ENCODE peak calls at places on chromosomes 1 and 21, in five cellular contexts. A is BE2C, O is cardiac muscle cell, Y is HCT116, P is suprapubic skin. H is an unnamed sample. For H3K4me1, the result is how much of the 10 kb centered on the place peaks cover.

GRCh38 chr1:225567789-225568188 is 85.1 kb downstream of the ENAH start:
- DNase-seq in O (peak), A (no peak), Y (no peak), P (no peak), H (no peak)

GRCh38 chr1:245051349-245052221 is 103.2 kb upstream of the KIF26B start:
- DNase-seq in O (peak), P (no peak), A (peak), Y (no peak), H (peak)

GRCh38 chr1:161440312-161440894 is 64.9 kb upstream of the FCGR2A start:
- DNase-seq in Y (no peak), O (peak), A (peak), P (peak), H (peak)

GRCh38 chr1:64850846-64851245 is 106.0 kb downstream of the RAVER2 start:
- DNase-seq in A (no peak), O (no peak), Y (no peak), P (no peak), H (no peak)

GRCh38 chr21:43866659-43867331 is 1.8 kb downstream of the AGPAT3 start:
- DNase-seq in O (no peak), A (no peak), P (no peak), Y (no peak), H (no peak)

GRCh38 chr1:246566808-246567154 is 525 bp downstream of the CNST start:
- DNase-seq in O (no peak), Y (no peak), P (no peak), A (no peak), H (no peak)

GRCh38 chr1:5740450-5740849 is 251.8 kb downstream of the NPHP4 start:
- DNase-seq in O (no peak), P (no peak), A (no peak), Y (no peak), H (no peak)

GRCh38 chr1:200979574-200980451 is 43.7 kb downstream of the KIF21B start:
- DNase-seq in A (peak), Y (peak), O (peak), P (no peak), H (no peak)

GRCh38 chr1:231147896-231148295 is 14.0 kb upstream of the TRIM67 start:
- DNase-seq in Y (no peak), O (no peak), P (no peak), A (no peak), H (no peak)

GRCh38 chr1:15192916-15193550 is 39.5 kb downstream of the TMEM51 start:
- DNase-seq in O (no peak), P (no peak), A (no peak), Y (no peak), H (no peak)
- H3K4me1 ChIP-seq in O (under half), P (under half), A (under half), Y (under half), H (under half)

DNA sequence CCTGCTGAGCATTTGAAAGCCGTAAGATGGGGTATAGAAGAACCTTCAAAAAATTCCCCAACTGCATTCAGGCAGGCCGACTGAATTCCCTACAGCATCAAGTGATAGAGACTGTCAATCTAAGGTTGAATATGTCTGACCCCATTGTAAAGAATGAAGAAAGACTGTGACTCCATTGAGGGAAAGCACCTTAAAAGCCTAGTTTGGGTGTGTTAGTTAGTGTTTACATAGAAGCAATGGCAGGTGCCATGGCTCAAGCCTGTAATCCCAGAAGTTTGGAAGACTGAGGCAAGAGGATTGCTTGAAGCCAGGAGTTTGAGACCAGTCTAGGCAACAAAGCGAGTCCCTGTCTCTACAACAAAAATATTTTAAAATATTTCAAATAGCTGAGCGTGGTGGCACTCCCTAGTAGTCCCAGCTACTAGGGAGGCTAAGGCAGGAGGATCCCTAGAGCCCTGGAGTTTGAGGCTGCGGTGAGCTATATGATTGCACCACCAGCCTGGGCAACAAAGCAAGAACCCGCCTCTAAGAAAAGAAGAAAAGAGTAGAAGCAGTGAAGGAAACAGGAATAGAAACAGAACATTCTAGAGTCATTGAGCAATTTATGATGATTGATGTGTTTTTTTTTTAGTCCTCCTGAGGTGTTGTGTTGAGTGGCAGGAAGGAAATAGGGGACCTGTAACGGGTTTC is 15.4 kb downstream of the POLR3GL start:
- DNase-seq in A (no peak), P (peak), O (peak), Y (no peak), H (no peak)
- H3K4me3 ChIP-seq in A (peak), P (peak), O (no peak), Y (peak), H (peak)

GRCh38 chr1:70847013-70847412 is 200.6 kb downstream of the PTGER3 start:
- DNase-seq in A (no peak), O (no peak), Y (no peak), P (no peak), H (no peak)
- TF ChIP-seq CTCF in A (no peak), O (no peak), Y (no peak), P (no peak), H (no peak)

GRCh38 chr1:84855947-84856660 is 36.9 kb downstream of the LPAR3 start:
- DNase-seq in Y (no peak), O (no peak), A (no peak), P (no peak), H (no peak)

GRCh38 chr1:84855168-84855567 is 37.8 kb downstream of the LPAR3 start:
- DNase-seq in O (peak), Y (no peak), A (no peak), P (no peak), H (no peak)

GRCh38 chr1:84849312-84849711 is 43.7 kb downstream of the LPAR3 start:
- DNase-seq in O (no peak), A (no peak), P (no peak), Y (no peak), H (no peak)

GRCh38 chr1:84853743-84854721 is 39.0 kb downstream of the LPAR3 start:
- DNase-seq in Y (peak), A (no peak), P (no peak), O (peak), H (no peak)

GRCh38 chr1:84851839-84852238 is 41.2 kb downstream of the LPAR3 start:
- DNase-seq in Y (no peak), P (no peak), O (peak), A (no peak), H (no peak)
- H3K4me1 ChIP-seq in Y (under half), P (under half), O (under half), A (under half), H (under half)

DNA sequence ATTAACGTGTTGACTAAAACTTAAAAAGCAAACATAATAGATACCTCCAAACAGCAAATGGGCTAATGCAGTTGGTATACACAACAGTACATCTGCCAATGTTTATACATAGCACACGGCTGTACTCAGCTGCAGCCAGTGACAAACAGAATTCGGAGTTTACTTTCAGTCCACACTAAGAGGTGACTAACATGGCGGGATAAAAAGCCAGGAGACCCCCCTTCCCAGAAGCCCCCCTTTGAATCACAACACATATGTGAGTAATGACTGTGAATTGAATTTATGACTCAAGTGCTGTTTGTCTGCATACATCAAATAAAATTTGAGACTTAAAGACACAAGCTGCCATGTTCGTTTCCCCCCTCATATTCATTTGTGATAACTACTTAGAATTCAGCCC is 113.2 kb downstream of the RUNX1 start:
- DNase-seq in Y (no peak), P (no peak), A (no peak), O (no peak), H (no peak)
- H3K4me3 ChIP-seq in Y (no peak), P (no peak), A (no peak), O (no peak), H (no peak)

GRCh38 chr21:15221799-15222386 is 157.1 kb upstream of the NRIP1 start:
- DNase-seq in O (peak), P (no peak), Y (peak), A (peak), H (no peak)
- TF ChIP-seq CTCF in O (no peak), P (no peak), Y (no peak), A (no peak), H (no peak)

DNA sequence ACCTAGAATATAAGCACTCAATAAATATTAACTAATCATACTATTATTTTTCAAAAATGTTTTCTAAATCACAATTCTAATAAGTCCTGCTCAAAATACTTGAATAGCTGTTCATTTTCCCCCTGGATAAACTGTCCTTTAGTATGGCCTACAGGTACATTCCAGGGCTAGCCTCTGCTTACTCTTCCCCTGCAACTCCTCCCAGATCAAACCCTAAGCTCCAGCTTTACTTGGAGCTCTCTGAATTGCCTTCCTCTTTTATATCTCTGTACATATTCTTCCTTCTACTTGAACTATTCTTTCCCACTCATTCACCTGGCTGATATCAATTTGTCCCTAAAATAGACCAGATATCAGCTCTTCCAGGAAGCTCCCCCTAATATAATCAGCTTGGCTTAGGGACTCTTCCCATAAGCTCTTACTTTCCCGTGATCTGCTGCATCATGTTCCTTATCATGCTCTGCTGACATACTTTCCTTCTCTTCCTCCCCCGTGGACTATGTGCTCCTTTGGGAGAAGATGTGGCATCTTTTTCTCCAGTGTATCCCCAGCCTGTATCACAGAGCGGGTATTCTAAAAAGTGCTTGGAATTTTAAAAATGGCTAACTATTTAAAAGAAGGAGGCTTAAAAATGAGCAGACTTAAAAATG is 43.1 kb upstream of the PIGC start:
- DNase-seq in P (no peak), O (peak), Y (no peak), A (no peak), H (no peak)
- H3K4me1 ChIP-seq in P (under half), O (under half), Y (under half), A (under half), H (under half)

GRCh38 chr1:77975907-77976306 is 3.0 kb downstream of the FUBP1 start:
- DNase-seq in P (no peak), Y (no peak), O (no peak), A (no peak), H (no peak)

GRCh38 chr1:77970192-77970591 is 8.7 kb downstream of the FUBP1 start:
- DNase-seq in Y (no peak), P (no peak), O (no peak), A (no peak), H (no peak)

GRCh38 chr1:77976433-77977076 is 2.3 kb downstream of the FUBP1 start:
- DNase-seq in O (no peak), A (no peak), Y (no peak), P (no peak), H (no peak)

GRCh38 chr1:77975386-77975785 is 3.5 kb downstream of the FUBP1 start:
- DNase-seq in A (no peak), O (no peak), Y (no peak), P (no peak), H (no peak)

DNA sequence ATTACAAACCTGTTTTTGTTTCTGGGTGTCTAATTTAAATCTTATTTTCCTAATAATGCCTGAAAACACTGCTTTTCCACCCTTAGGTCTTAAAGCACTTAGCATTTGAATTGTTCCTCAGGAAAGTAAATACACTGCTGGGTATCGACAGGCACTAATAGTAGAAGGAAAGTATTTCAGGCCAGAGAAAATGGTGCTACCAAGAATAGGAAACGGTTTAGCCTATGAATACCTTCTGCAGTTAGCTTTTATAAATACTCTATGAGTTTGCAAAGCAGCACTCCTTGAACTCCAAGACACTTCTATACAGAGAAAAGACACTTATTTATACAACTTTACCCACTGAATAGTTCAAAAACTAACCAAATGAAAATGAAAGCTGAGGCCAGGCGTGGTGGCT is 6.8 kb downstream of the FUBP1 start:
- DNase-seq in A (no peak), O (no peak), Y (no peak), P (no peak), H (no peak)
- H3K4me3 ChIP-seq in A (no peak), O (no peak), Y (no peak), P (no peak), H (no peak)

DNA sequence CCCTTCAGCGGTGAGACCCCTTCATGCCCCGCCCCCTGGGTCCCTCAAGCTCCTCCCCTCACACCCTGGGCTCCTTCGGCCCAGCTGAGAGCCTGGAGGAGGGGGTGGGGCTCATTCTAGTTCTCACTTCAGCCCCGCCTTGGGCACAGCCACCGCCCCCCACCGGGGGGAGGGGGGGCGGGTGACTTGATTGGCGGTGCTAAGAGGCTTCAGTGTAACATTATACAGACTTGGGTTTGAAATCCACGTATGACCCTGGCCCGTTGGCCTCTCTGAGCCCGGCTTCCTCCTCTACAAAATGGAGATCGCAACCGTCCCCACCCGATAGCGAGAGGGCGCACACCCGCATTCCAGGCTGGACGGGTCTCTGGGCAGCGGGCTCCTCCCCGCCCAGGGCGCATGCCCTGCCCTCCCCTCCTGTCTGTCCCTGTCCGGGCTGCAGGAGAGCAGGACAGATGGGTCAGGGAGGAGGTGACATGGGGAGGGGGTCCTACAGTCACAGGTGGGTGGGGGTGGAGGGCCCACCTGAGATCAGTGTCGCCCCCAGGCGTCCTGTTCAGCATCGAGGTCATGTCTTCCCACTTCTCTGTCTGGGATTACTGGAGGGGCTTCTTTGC is 5.1 kb downstream of the CLCNKB start:
- DNase-seq in O (peak), Y (no peak), P (no peak), A (peak), H (peak)
- TF ChIP-seq CTCF in O (peak), Y (no peak), P (no peak), A (no peak), H (no peak)